ENCODE peak calls at places on chromosomes 13 and 19, in five cellular contexts. F is foreskin fibroblast; N is ELR; E is activated T-cell treated with anti-CD3 and anti-CD28 coated beads, Interleukin-2, amount 50 U/mL, for 24 hours; P is activated CD4-positive, alpha-beta T cell treated with anti-CD3 and anti-CD28 coated beads for 24 hours. A is an unnamed sample.

GRCh38 chr19:38667552-38668205 is 20.2 kb downstream of the ACTN4 start:
- DNase-seq in F (peak; percentile 65), N (peak; percentile 83), E (no peak), P (no peak), A (peak; percentile 46)

GRCh38 chr19:44530777-44531176 is 1.3 kb upstream of the CEACAM20 start:
- DNase-seq in F (peak; percentile 2), N (peak; percentile 29), E (no peak), P (no peak), A (no peak)

GRCh38 chr19:46901701-46902401 is 41.1 kb downstream of the ARHGAP35 start:
- DNase-seq in F (no peak), N (peak; percentile 40), E (no peak), P (no peak), A (peak; percentile 74)

GRCh38 chr13:20219585-20219984 is 12.5 kb downstream of the GJB6 start:
- DNase-seq in F (no peak), N (no peak), E (no peak), P (no peak), A (no peak)

GRCh38 chr19:2231621-2232221 is 4.4 kb downstream of the PLEKHJ1 start:
- DNase-seq in F (no peak), N (no peak), E (no peak), P (no peak), A (no peak)

GRCh38 chr13:100490692-100491091 is 97.9 kb downstream of the GGACT start:
- DNase-seq in F (no peak), N (no peak), E (no peak), P (no peak), A (no peak)

GRCh38 chr13:37192986-37193385 is 87.5 kb upstream of the CSNK1A1L start:
- DNase-seq in F (no peak), N (no peak), E (no peak), P (no peak), A (no peak)

GRCh38 chr19:49712397-49712859 is 21.5 kb downstream of the CPT1C start:
- DNase-seq in F (peak; percentile 69), N (peak; percentile 94), E (no peak), P (no peak), A (peak; percentile 86)

GRCh38 chr13:27827646-27828045 is 35.4 kb downstream of the GSX1 start:
- DNase-seq in F (no peak), N (no peak), E (no peak), P (no peak), A (no peak)

GRCh38 chr19:38894968-38895367 is 4.5 kb downstream of the SIRT2 start:
- DNase-seq in F (no peak), N (no peak), E (no peak), P (no peak), A (no peak)

GRCh38 chr13:41465215-41465907 is 8.0 kb downstream of the RGCC start:
- DNase-seq in F (peak; percentile 89), N (peak; percentile 93), E (peak; percentile 85), P (peak; percentile 75), A (peak; percentile 47)

GRCh38 chr13:30715837-30716236 is 19.5 kb upstream of the ALOX5AP start:
- DNase-seq in F (no peak), N (no peak), E (no peak), P (no peak), A (no peak)

GRCh38 chr19:38134538-38135149 is 89.4 kb downstream of the DPF1 start:
- DNase-seq in F (peak; percentile 14), N (peak; percentile 63), E (peak; percentile 35), P (peak; percentile 8), A (peak; percentile 36)

GRCh38 chr19:45009625-45010255 is 8.5 kb downstream of the RELB start:
- DNase-seq in F (no peak), N (no peak), E (no peak), P (no peak), A (no peak)

GRCh38 chr19:4597975-4598671 is 38.6 kb upstream of the SEMA6B start:
- DNase-seq in F (peak; percentile 13), N (peak; percentile 64), E (peak; percentile 52), P (peak; percentile 40), A (peak; percentile 61)

GRCh38 chr19:14366529-14366928 is 14.7 kb upstream of the ADGRE5 start:
- DNase-seq in F (peak; percentile 48), N (peak; percentile 67), E (peak; percentile 86), P (peak; percentile 75), A (peak; percentile 98)

GRCh38 chr13:39451860-39452301 is 151.1 kb downstream of the LHFPL6 start:
- DNase-seq in F (no peak), N (no peak), E (no peak), P (no peak), A (no peak)

GRCh38 chr19:28737021-28737525 is 475.9 kb downstream of the UQCRFS1 start:
- DNase-seq in F (peak; percentile 20), N (peak; percentile 69), E (no peak), P (no peak), A (peak; percentile 35)

GRCh38 chr13:40433577-40433976 is 232.9 kb downstream of the FOXO1 start:
- DNase-seq in F (no peak), N (peak; percentile 27), E (peak; percentile 47), P (no peak), A (no peak)

GRCh38 chr19:31553844-31554215 is 204.6 kb upstream of the TSHZ3 start:
- DNase-seq in F (no peak), N (no peak), E (no peak), P (no peak), A (no peak)

GRCh38 chr13:23321534-23322241 is 111.8 kb downstream of the SACS start:
- DNase-seq in F (peak; percentile 91), N (peak; percentile 96), E (no peak), P (no peak), A (peak; percentile 93)

GRCh38 chr13:27625839-27626238 is 4.1 kb downstream of the POLR1D start:
- DNase-seq in F (no peak), N (no peak), E (no peak), P (no peak), A (no peak)

GRCh38 chr13:113566227-113566561 is 18.4 kb upstream of the TFDP1 start:
- DNase-seq in F (no peak), N (no peak), E (no peak), P (no peak), A (no peak)

GRCh38 chr19:35744335-35744687 is 907 bp downstream of the U2AF1L4 start:
- DNase-seq in F (no peak), N (no peak), E (no peak), P (no peak), A (no peak)

GRCh38 chr19:40663712-40664692 is 26.4 kb downstream of the NUMBL start:
- DNase-seq in F (peak; percentile 24), N (no peak), E (no peak), P (peak; percentile 4), A (peak; percentile 26)

GRCh38 chr19:50461066-50461875 is 15.0 kb upstream of the EMC10 start:
- DNase-seq in F (peak; percentile 59), N (peak; percentile 70), E (peak; percentile 73), P (peak; percentile 55), A (peak; percentile 88)

GRCh38 chr19:18340990-18341868 is 831 bp downstream of the PGPEP1 start:
- DNase-seq in F (peak; percentile 50), N (peak; percentile 66), E (peak; percentile 78), P (peak; percentile 54), A (peak; percentile 51)

GRCh38 chr19:3062165-3063105 is at the start of gene TLE5:
- DNase-seq in F (peak; percentile 52), N (peak; percentile 56), E (peak; percentile 84), P (peak; percentile 42), A (peak; percentile 47)

GRCh38 chr13:20654156-20654555 is 49.3 kb upstream of the IL17D start:
- DNase-seq in F (peak; percentile 21), N (peak; percentile 58), E (no peak), P (no peak), A (peak; percentile 46)

GRCh38 chr19:38384209-38385027 is 3.4 kb downstream of the GGN start:
- DNase-seq in F (no peak), N (peak; percentile 52), E (no peak), P (no peak), A (peak; percentile 19)

GRCh38 chr19:47445937-47446402 is 25.7 kb downstream of the SLC8A2 start:
- DNase-seq in F (no peak), N (peak; percentile 28), E (peak; percentile 56), P (no peak), A (peak; percentile 25)

GRCh38 chr19:42487025-42487797 is 41.1 kb downstream of the CEACAM1 start:
- DNase-seq in F (no peak), N (no peak), E (no peak), P (no peak), A (no peak)

GRCh38 chr13:32316476-32316875 is 1.2 kb downstream of the BRCA2 start:
- DNase-seq in F (no peak), N (peak; percentile 13), E (no peak), P (no peak), A (no peak)

GRCh38 chr13:77521595-77522367 is 13.7 kb upstream of the SCEL start:
- DNase-seq in F (peak; percentile 23), N (peak; percentile 18), E (no peak), P (no peak), A (peak; percentile 92)

GRCh38 chr13:90675129-90675528 is 672.4 kb upstream of the MIR17HG start:
- DNase-seq in F (no peak), N (no peak), E (no peak), P (no peak), A (no peak)